ENCODE peak calls at places on chromosomes 11 and 22, in nine cellular contexts. One of them, this sample, is unnamed.

GRCh38 chr11:46977038-46977818 is 40.7 kb downstream of the CSTPP1 start:
- DNase-seq in adrenal gland: no peak
- DNase-seq in kidney glomerular epithelial cell: no peak
- DNase-seq in psoas muscle: no peak
- DNase-seq in activated CD4-positive, alpha-beta T cell treated with anti-CD3 and anti-CD28 coated beads, Interleukin-2, amount 10 ng/mL, durations not matched to agents 7 days and 5 days: no peak
- DNase-seq in NCI-H1105 treated with DMSO at 0.1 percent for 48 hours: no peak
- DNase-seq in Calu3: no peak
- DNase-seq in AG09309: no peak
- DNase-seq in activated T-cell treated with anti-CD3 and anti-CD28 coated beads for 48 hours: no peak
- DNase-seq in this sample: no peak

GRCh38 chr22:29733362-29734322 is 13.8 kb downstream of the CABP7 start:
- DNase-seq in AG09309: no peak
- DNase-seq in activated T-cell treated with anti-CD3 and anti-CD28 coated beads for 48 hours: no peak
- DNase-seq in NCI-H1105 treated with DMSO at 0.1 percent for 48 hours: peak
- DNase-seq in psoas muscle: peak
- DNase-seq in adrenal gland: peak
- DNase-seq in Calu3: no peak
- DNase-seq in activated CD4-positive, alpha-beta T cell treated with anti-CD3 and anti-CD28 coated beads, Interleukin-2, amount 10 ng/mL, durations not matched to agents 7 days and 5 days: no peak
- DNase-seq in kidney glomerular epithelial cell: peak
- DNase-seq in this sample: no peak

GRCh38 chr11:1943977-1944376 is 3.2 kb upstream of the MRPL23 start:
- DNase-seq in adrenal gland: no peak
- DNase-seq in activated CD4-positive, alpha-beta T cell treated with anti-CD3 and anti-CD28 coated beads, Interleukin-2, amount 10 ng/mL, durations not matched to agents 7 days and 5 days: peak
- DNase-seq in kidney glomerular epithelial cell: no peak
- DNase-seq in Calu3: no peak
- DNase-seq in NCI-H1105 treated with DMSO at 0.1 percent for 48 hours: peak
- DNase-seq in AG09309: no peak
- DNase-seq in psoas muscle: no peak
- DNase-seq in activated T-cell treated with anti-CD3 and anti-CD28 coated beads for 48 hours: no peak
- DNase-seq in this sample: no peak

GRCh38 chr11:111403021-111403725 is 24.1 kb upstream of the POU2AF1 start:
- DNase-seq in psoas muscle: no peak
- DNase-seq in kidney glomerular epithelial cell: no peak
- DNase-seq in activated CD4-positive, alpha-beta T cell treated with anti-CD3 and anti-CD28 coated beads, Interleukin-2, amount 10 ng/mL, durations not matched to agents 7 days and 5 days: no peak
- DNase-seq in activated T-cell treated with anti-CD3 and anti-CD28 coated beads for 48 hours: no peak
- DNase-seq in AG09309: no peak
- DNase-seq in Calu3: no peak
- DNase-seq in adrenal gland: no peak
- DNase-seq in NCI-H1105 treated with DMSO at 0.1 percent for 48 hours: peak
- DNase-seq in this sample: no peak

GRCh38 chr11:11422291-11423128 is 69.5 kb upstream of the CSNK2A3 start:
- DNase-seq in Calu3: no peak
- DNase-seq in NCI-H1105 treated with DMSO at 0.1 percent for 48 hours: peak
- DNase-seq in kidney glomerular epithelial cell: peak
- DNase-seq in activated T-cell treated with anti-CD3 and anti-CD28 coated beads for 48 hours: no peak
- DNase-seq in AG09309: no peak
- DNase-seq in activated CD4-positive, alpha-beta T cell treated with anti-CD3 and anti-CD28 coated beads, Interleukin-2, amount 10 ng/mL, durations not matched to agents 7 days and 5 days: no peak
- DNase-seq in adrenal gland: no peak
- DNase-seq in psoas muscle: no peak
- DNase-seq in this sample: no peak

GRCh38 chr11:65640483-65641207 is 2.7 kb downstream of the SIPA1 start:
- DNase-seq in psoas muscle: peak
- DNase-seq in NCI-H1105 treated with DMSO at 0.1 percent for 48 hours: no peak
- DNase-seq in AG09309: no peak
- DNase-seq in activated T-cell treated with anti-CD3 and anti-CD28 coated beads for 48 hours: no peak
- DNase-seq in adrenal gland: peak
- DNase-seq in activated CD4-positive, alpha-beta T cell treated with anti-CD3 and anti-CD28 coated beads, Interleukin-2, amount 10 ng/mL, durations not matched to agents 7 days and 5 days: peak
- DNase-seq in Calu3: no peak
- DNase-seq in kidney glomerular epithelial cell: no peak
- DNase-seq in this sample: peak

GRCh38 chr11:124086447-124086846 is 28.8 kb upstream of the VWA5A start:
- DNase-seq in kidney glomerular epithelial cell: no peak
- DNase-seq in adrenal gland: peak
- DNase-seq in psoas muscle: no peak
- DNase-seq in activated CD4-positive, alpha-beta T cell treated with anti-CD3 and anti-CD28 coated beads, Interleukin-2, amount 10 ng/mL, durations not matched to agents 7 days and 5 days: no peak
- DNase-seq in Calu3: no peak
- DNase-seq in NCI-H1105 treated with DMSO at 0.1 percent for 48 hours: peak
- DNase-seq in activated T-cell treated with anti-CD3 and anti-CD28 coated beads for 48 hours: no peak
- DNase-seq in AG09309: no peak
- DNase-seq in this sample: no peak

GRCh38 chr22:40224702-40225101 is 47.0 kb downstream of the TNRC6B start:
- DNase-seq in activated CD4-positive, alpha-beta T cell treated with anti-CD3 and anti-CD28 coated beads, Interleukin-2, amount 10 ng/mL, durations not matched to agents 7 days and 5 days: no peak
- DNase-seq in psoas muscle: no peak
- DNase-seq in activated T-cell treated with anti-CD3 and anti-CD28 coated beads for 48 hours: no peak
- DNase-seq in adrenal gland: no peak
- DNase-seq in Calu3: no peak
- DNase-seq in AG09309: no peak
- DNase-seq in NCI-H1105 treated with DMSO at 0.1 percent for 48 hours: no peak
- DNase-seq in kidney glomerular epithelial cell: no peak
- DNase-seq in this sample: no peak

GRCh38 chr11:37171451-37171850 is 573.4 kb upstream of the RAG2 start:
- DNase-seq in adrenal gland: no peak
- DNase-seq in psoas muscle: no peak
- DNase-seq in AG09309: no peak
- DNase-seq in kidney glomerular epithelial cell: no peak
- DNase-seq in activated CD4-positive, alpha-beta T cell treated with anti-CD3 and anti-CD28 coated beads, Interleukin-2, amount 10 ng/mL, durations not matched to agents 7 days and 5 days: no peak
- DNase-seq in Calu3: no peak
- DNase-seq in activated T-cell treated with anti-CD3 and anti-CD28 coated beads for 48 hours: no peak
- DNase-seq in NCI-H1105 treated with DMSO at 0.1 percent for 48 hours: no peak
- DNase-seq in this sample: no peak

GRCh38 chr11:19345519-19345847 is 104.7 kb upstream of the E2F8 start:
- DNase-seq in activated CD4-positive, alpha-beta T cell treated with anti-CD3 and anti-CD28 coated beads, Interleukin-2, amount 10 ng/mL, durations not matched to agents 7 days and 5 days: no peak
- DNase-seq in AG09309: no peak
- DNase-seq in psoas muscle: peak
- DNase-seq in activated T-cell treated with anti-CD3 and anti-CD28 coated beads for 48 hours: no peak
- DNase-seq in kidney glomerular epithelial cell: no peak
- DNase-seq in NCI-H1105 treated with DMSO at 0.1 percent for 48 hours: peak
- DNase-seq in Calu3: no peak
- DNase-seq in adrenal gland: no peak
- DNase-seq in this sample: no peak

GRCh38 chr11:43818220-43818619 is 62.4 kb upstream of the ALKBH3 start:
- DNase-seq in kidney glomerular epithelial cell: no peak
- DNase-seq in psoas muscle: no peak
- DNase-seq in activated CD4-positive, alpha-beta T cell treated with anti-CD3 and anti-CD28 coated beads, Interleukin-2, amount 10 ng/mL, durations not matched to agents 7 days and 5 days: no peak
- DNase-seq in AG09309: no peak
- DNase-seq in NCI-H1105 treated with DMSO at 0.1 percent for 48 hours: no peak
- DNase-seq in activated T-cell treated with anti-CD3 and anti-CD28 coated beads for 48 hours: no peak
- DNase-seq in adrenal gland: no peak
- DNase-seq in Calu3: no peak
- DNase-seq in this sample: no peak

GRCh38 chr11:47271961-47272661 is 2.2 kb downstream of the MADD start:
- DNase-seq in psoas muscle: peak
- DNase-seq in NCI-H1105 treated with DMSO at 0.1 percent for 48 hours: peak
- DNase-seq in AG09309: no peak
- DNase-seq in activated T-cell treated with anti-CD3 and anti-CD28 coated beads for 48 hours: no peak
- DNase-seq in kidney glomerular epithelial cell: no peak
- DNase-seq in Calu3: no peak
- DNase-seq in adrenal gland: peak
- DNase-seq in activated CD4-positive, alpha-beta T cell treated with anti-CD3 and anti-CD28 coated beads, Interleukin-2, amount 10 ng/mL, durations not matched to agents 7 days and 5 days: no peak
- DNase-seq in this sample: no peak

GRCh38 chr11:31487848-31488247 is 21.6 kb downstream of the IMMP1L start:
- DNase-seq in adrenal gland: no peak
- DNase-seq in activated CD4-positive, alpha-beta T cell treated with anti-CD3 and anti-CD28 coated beads, Interleukin-2, amount 10 ng/mL, durations not matched to agents 7 days and 5 days: peak
- DNase-seq in AG09309: peak
- DNase-seq in activated T-cell treated with anti-CD3 and anti-CD28 coated beads for 48 hours: no peak
- DNase-seq in NCI-H1105 treated with DMSO at 0.1 percent for 48 hours: peak
- DNase-seq in kidney glomerular epithelial cell: peak
- DNase-seq in Calu3: peak
- DNase-seq in psoas muscle: no peak
- DNase-seq in this sample: no peak

GRCh38 chr11:104713366-104713765 is 184.9 kb downstream of the CASP12 start:
- DNase-seq in kidney glomerular epithelial cell: no peak
- DNase-seq in AG09309: no peak
- DNase-seq in psoas muscle: no peak
- DNase-seq in activated T-cell treated with anti-CD3 and anti-CD28 coated beads for 48 hours: no peak
- DNase-seq in adrenal gland: no peak
- DNase-seq in activated CD4-positive, alpha-beta T cell treated with anti-CD3 and anti-CD28 coated beads, Interleukin-2, amount 10 ng/mL, durations not matched to agents 7 days and 5 days: no peak
- DNase-seq in NCI-H1105 treated with DMSO at 0.1 percent for 48 hours: no peak
- DNase-seq in Calu3: no peak
- DNase-seq in this sample: no peak

GRCh38 chr22:30605449-30606110 is 1.4 kb upstream of the TCN2 start:
- DNase-seq in activated CD4-positive, alpha-beta T cell treated with anti-CD3 and anti-CD28 coated beads, Interleukin-2, amount 10 ng/mL, durations not matched to agents 7 days and 5 days: peak
- DNase-seq in NCI-H1105 treated with DMSO at 0.1 percent for 48 hours: peak
- DNase-seq in Calu3: peak
- DNase-seq in kidney glomerular epithelial cell: peak
- DNase-seq in activated T-cell treated with anti-CD3 and anti-CD28 coated beads for 48 hours: peak
- DNase-seq in psoas muscle: peak
- DNase-seq in AG09309: no peak
- DNase-seq in adrenal gland: peak
- DNase-seq in this sample: no peak